ENCODE peak calls at places on chromosomes 16 and 17, in nine cellular contexts. One of them, this sample, is unnamed.
A peak's percentile ranks its signal among the peaks of the same experiment; 100 is the strongest.

GRCh38 chr17:81665205-81666091 is 957 bp downstream of the OXLD1 start:
- DNase-seq in left lung: no peak
- DNase-seq in HCT116: no peak
- DNase-seq in endodermal cell: peak; percentile 70
- DNase-seq in tibial nerve: no peak
- DNase-seq in fibroblast of lung: peak; percentile 23
- DNase-seq in OCI-LY7: peak; percentile 61
- DNase-seq in cardiac muscle cell: peak; percentile 30
- DNase-seq in aorta: no peak
- DNase-seq in this sample: peak; percentile 55

GRCh38 chr17:81294512-81295030 is 536 bp downstream of the SLC38A10 start:
- DNase-seq in endodermal cell: no peak
- DNase-seq in tibial nerve: no peak
- DNase-seq in OCI-LY7: peak; percentile 17
- DNase-seq in cardiac muscle cell: peak; percentile 24
- DNase-seq in left lung: peak; percentile 88
- DNase-seq in fibroblast of lung: no peak
- DNase-seq in aorta: no peak
- DNase-seq in HCT116: no peak
- DNase-seq in this sample: peak; percentile 13

GRCh38 chr16:88649924-88650748 is 717 bp downstream of the CYBA start:
- DNase-seq in aorta: peak; percentile 75
- DNase-seq in endodermal cell: peak; percentile 77
- DNase-seq in fibroblast of lung: no peak
- DNase-seq in tibial nerve: no peak
- DNase-seq in OCI-LY7: peak; percentile 54
- DNase-seq in HCT116: no peak
- DNase-seq in cardiac muscle cell: peak; percentile 40
- DNase-seq in left lung: peak; percentile 80
- DNase-seq in this sample: no peak

GRCh38 chr16:81937305-81938038 is 73.8 kb downstream of the SDR42E1 start:
- DNase-seq in tibial nerve: no peak
- DNase-seq in left lung: no peak
- DNase-seq in fibroblast of lung: no peak
- DNase-seq in cardiac muscle cell: peak; percentile 27
- DNase-seq in endodermal cell: no peak
- DNase-seq in HCT116: no peak
- DNase-seq in aorta: no peak
- DNase-seq in OCI-LY7: no peak
- DNase-seq in this sample: no peak

GRCh38 chr16:28210979-28211505 is 723 bp downstream of the XPO6 start:
- DNase-seq in OCI-LY7: peak; percentile 61
- DNase-seq in cardiac muscle cell: peak; percentile 72
- DNase-seq in left lung: peak; percentile 93
- DNase-seq in tibial nerve: peak; percentile 31
- DNase-seq in fibroblast of lung: peak; percentile 68
- DNase-seq in endodermal cell: peak; percentile 68
- DNase-seq in aorta: peak; percentile 92
- DNase-seq in HCT116: no peak
- DNase-seq in this sample: peak; percentile 69

GRCh38 chr16:67942200-67942509 is 1.8 kb downstream of the LCAT start:
- DNase-seq in HCT116: no peak
- DNase-seq in tibial nerve: no peak
- DNase-seq in aorta: peak; percentile 78
- DNase-seq in endodermal cell: peak; percentile 90
- DNase-seq in OCI-LY7: peak; percentile 62
- DNase-seq in left lung: no peak
- DNase-seq in cardiac muscle cell: peak; percentile 40
- DNase-seq in fibroblast of lung: no peak
- DNase-seq in this sample: no peak

GRCh38 chr16:78821335-78821734 is 721.9 kb downstream of the WWOX start:
- DNase-seq in cardiac muscle cell: no peak
- DNase-seq in HCT116: no peak
- DNase-seq in tibial nerve: no peak
- DNase-seq in aorta: no peak
- DNase-seq in endodermal cell: no peak
- DNase-seq in OCI-LY7: no peak
- DNase-seq in fibroblast of lung: no peak
- DNase-seq in left lung: no peak
- DNase-seq in this sample: no peak

GRCh38 chr17:41925991-41926590 is 4.3 kb upstream of the ODAD4 start:
- DNase-seq in left lung: no peak
- DNase-seq in aorta: no peak
- DNase-seq in endodermal cell: no peak
- DNase-seq in OCI-LY7: no peak
- DNase-seq in cardiac muscle cell: no peak
- DNase-seq in HCT116: no peak
- DNase-seq in tibial nerve: no peak
- DNase-seq in fibroblast of lung: peak; percentile 30
- DNase-seq in this sample: no peak

GRCh38 chr17:64781394-64781793 is 119.3 kb upstream of the SMURF2 start:
- DNase-seq in endodermal cell: peak; percentile 89
- DNase-seq in left lung: peak; percentile 97
- DNase-seq in cardiac muscle cell: peak; percentile 36
- DNase-seq in fibroblast of lung: no peak
- DNase-seq in aorta: peak; percentile 87
- DNase-seq in OCI-LY7: peak; percentile 62
- DNase-seq in tibial nerve: no peak
- DNase-seq in HCT116: no peak
- DNase-seq in this sample: peak; percentile 61

GRCh38 chr16:87096746-87097145 is 220.4 kb downstream of the C16orf95 start:
- DNase-seq in tibial nerve: no peak
- DNase-seq in aorta: no peak
- DNase-seq in HCT116: no peak
- DNase-seq in fibroblast of lung: no peak
- DNase-seq in endodermal cell: no peak
- DNase-seq in left lung: no peak
- DNase-seq in cardiac muscle cell: no peak
- DNase-seq in OCI-LY7: no peak
- DNase-seq in this sample: no peak

GRCh38 chr16:67396775-67397450 is 3.6 kb upstream of the TPPP3 start:
- DNase-seq in tibial nerve: no peak
- DNase-seq in left lung: no peak
- DNase-seq in fibroblast of lung: no peak
- DNase-seq in OCI-LY7: no peak
- DNase-seq in cardiac muscle cell: no peak
- DNase-seq in endodermal cell: no peak
- DNase-seq in aorta: no peak
- DNase-seq in HCT116: no peak
- DNase-seq in this sample: no peak

GRCh38 chr16:75341934-75342811 is 90.7 kb upstream of the BCAR1 start:
- DNase-seq in left lung: no peak
- DNase-seq in aorta: no peak
- DNase-seq in endodermal cell: no peak
- DNase-seq in cardiac muscle cell: peak; percentile 56
- DNase-seq in OCI-LY7: no peak
- DNase-seq in tibial nerve: no peak
- DNase-seq in fibroblast of lung: peak; percentile 30
- DNase-seq in HCT116: no peak
- DNase-seq in this sample: no peak

GRCh38 chr16:58114827-58115825 is 14.1 kb downstream of the CFAP20 start:
- DNase-seq in aorta: no peak
- DNase-seq in OCI-LY7: no peak
- DNase-seq in endodermal cell: no peak
- DNase-seq in tibial nerve: no peak
- DNase-seq in cardiac muscle cell: peak; percentile 40
- DNase-seq in left lung: no peak
- DNase-seq in fibroblast of lung: peak; percentile 49
- DNase-seq in HCT116: no peak
- DNase-seq in this sample: no peak

GRCh38 chr16:11100239-11100750 is 155.7 kb downstream of the SOCS1 start:
- DNase-seq in endodermal cell: peak; percentile 92
- DNase-seq in OCI-LY7: peak; percentile 34
- DNase-seq in HCT116: peak; percentile 23
- DNase-seq in left lung: no peak
- DNase-seq in tibial nerve: peak; percentile 67
- DNase-seq in fibroblast of lung: peak; percentile 99
- DNase-seq in cardiac muscle cell: peak; percentile 95
- DNase-seq in aorta: peak; percentile 87
- DNase-seq in this sample: no peak

GRCh38 chr16:10070591-10070990 is 111.6 kb downstream of the GRIN2A start:
- DNase-seq in endodermal cell: no peak
- DNase-seq in cardiac muscle cell: no peak
- DNase-seq in tibial nerve: no peak
- DNase-seq in fibroblast of lung: no peak
- DNase-seq in HCT116: no peak
- DNase-seq in left lung: no peak
- DNase-seq in aorta: no peak
- DNase-seq in OCI-LY7: no peak
- DNase-seq in this sample: no peak

GRCh38 chr17:80024206-80024972 is 11.3 kb downstream of the TBC1D16 start:
- DNase-seq in tibial nerve: no peak
- DNase-seq in aorta: no peak
- DNase-seq in fibroblast of lung: no peak
- DNase-seq in OCI-LY7: no peak
- DNase-seq in left lung: no peak
- DNase-seq in endodermal cell: no peak
- DNase-seq in cardiac muscle cell: no peak
- DNase-seq in HCT116: no peak
- DNase-seq in this sample: no peak

GRCh38 chr17:21134559-21134958 is 7.8 kb downstream of the DHRS7B start:
- DNase-seq in endodermal cell: no peak
- DNase-seq in aorta: no peak
- DNase-seq in OCI-LY7: peak; percentile 43
- DNase-seq in tibial nerve: no peak
- DNase-seq in fibroblast of lung: no peak
- DNase-seq in cardiac muscle cell: no peak
- DNase-seq in left lung: no peak
- DNase-seq in HCT116: no peak
- DNase-seq in this sample: no peak

GRCh38 chr16:79429276-79430128 is 171.0 kb downstream of the MAF start:
- DNase-seq in left lung: no peak
- DNase-seq in OCI-LY7: no peak
- DNase-seq in HCT116: no peak
- DNase-seq in tibial nerve: no peak
- DNase-seq in aorta: no peak
- DNase-seq in cardiac muscle cell: no peak
- DNase-seq in endodermal cell: no peak
- DNase-seq in fibroblast of lung: no peak
- DNase-seq in this sample: no peak

GRCh38 chr17:57609125-57609877 is 135.8 kb downstream of the CCDC182 start:
- DNase-seq in tibial nerve: no peak
- DNase-seq in cardiac muscle cell: no peak
- DNase-seq in endodermal cell: no peak
- DNase-seq in aorta: peak; percentile 44
- DNase-seq in HCT116: no peak
- DNase-seq in left lung: no peak
- DNase-seq in fibroblast of lung: no peak
- DNase-seq in OCI-LY7: no peak
- DNase-seq in this sample: no peak
- H3K4me3 ChIP-seq in tibial nerve: no peak overlapping the region
- H3K4me3 ChIP-seq in cardiac muscle cell: no peak overlapping the region
- H3K4me3 ChIP-seq in endodermal cell: no peak overlapping the region
- H3K4me3 ChIP-seq in aorta: no peak overlapping the region
- H3K4me3 ChIP-seq in HCT116: no peak overlapping the region
- H3K4me3 ChIP-seq in left lung: no peak overlapping the region
- H3K4me3 ChIP-seq in fibroblast of lung: no peak overlapping the region
- H3K4me3 ChIP-seq in OCI-LY7: no peak overlapping the region
- H3K4me3 ChIP-seq in this sample: no peak overlapping the region

GRCh38 chr17:38735161-38735997 is 5.2 kb downstream of the CISD3 start:
- DNase-seq in left lung: peak; percentile 88
- DNase-seq in tibial nerve: peak; percentile 56
- DNase-seq in OCI-LY7: peak; percentile 67
- DNase-seq in cardiac muscle cell: peak; percentile 56
- DNase-seq in endodermal cell: peak; percentile 94
- DNase-seq in fibroblast of lung: peak; percentile 38
- DNase-seq in HCT116: no peak
- DNase-seq in aorta: peak; percentile 92
- DNase-seq in this sample: peak; percentile 73
- H3K27ac ChIP-seq in left lung: no peak overlapping the region
- H3K27ac ChIP-seq in tibial nerve: peak overlapping the region; percentile 55
- H3K27ac ChIP-seq in OCI-LY7: no peak overlapping the region
- H3K27ac ChIP-seq in cardiac muscle cell: no peak overlapping the region
- H3K27ac ChIP-seq in endodermal cell: no peak overlapping the region
- H3K27ac ChIP-seq in fibroblast of lung: no peak overlapping the region
- H3K27ac ChIP-seq in HCT116: peak overlapping the region; percentile 43
- H3K27ac ChIP-seq in aorta: no peak overlapping the region
- H3K27ac ChIP-seq in this sample: no peak overlapping the region

GRCh38 chr17:75779987-75780889 is 4.4 kb upstream of the UNK start:
- DNase-seq in left lung: no peak
- DNase-seq in fibroblast of lung: no peak
- DNase-seq in OCI-LY7: no peak
- DNase-seq in tibial nerve: no peak
- DNase-seq in HCT116: no peak
- DNase-seq in endodermal cell: no peak
- DNase-seq in aorta: no peak
- DNase-seq in cardiac muscle cell: no peak
- DNase-seq in this sample: no peak
- H3K4me3 ChIP-seq in left lung: peak overlapping the region; percentile 93
- H3K4me3 ChIP-seq in fibroblast of lung: peak overlapping the region; percentile 25
- H3K4me3 ChIP-seq in OCI-LY7: peak overlapping the region; percentile 28
- H3K4me3 ChIP-seq in tibial nerve: no peak overlapping the region
- H3K4me3 ChIP-seq in HCT116: peak overlapping the region; percentile 84
- H3K4me3 ChIP-seq in endodermal cell: peak overlapping the region; percentile 65
- H3K4me3 ChIP-seq in aorta: no peak overlapping the region
- H3K4me3 ChIP-seq in cardiac muscle cell: no peak overlapping the region
- H3K4me3 ChIP-seq in this sample: no peak overlapping the region

GRCh38 chr16:29316673-29317237 is 89.8 kb downstream of the NPIPB11 start:
- DNase-seq in OCI-LY7: no peak
- DNase-seq in left lung: peak; percentile 59
- DNase-seq in cardiac muscle cell: no peak
- DNase-seq in aorta: peak; percentile 50
- DNase-seq in fibroblast of lung: peak; percentile 16
- DNase-seq in endodermal cell: no peak
- DNase-seq in HCT116: no peak
- DNase-seq in tibial nerve: no peak
- DNase-seq in this sample: no peak

GRCh38 chr16:29313559-29313887 is 93.0 kb downstream of the NPIPB11 start:
- DNase-seq in left lung: peak; percentile 51
- DNase-seq in cardiac muscle cell: no peak
- DNase-seq in OCI-LY7: no peak
- DNase-seq in tibial nerve: no peak
- DNase-seq in endodermal cell: no peak
- DNase-seq in fibroblast of lung: no peak
- DNase-seq in HCT116: no peak
- DNase-seq in aorta: no peak
- DNase-seq in this sample: no peak

GRCh38 chr16:29315916-29316517 is 90.5 kb downstream of the NPIPB11 start:
- DNase-seq in fibroblast of lung: no peak
- DNase-seq in aorta: peak; percentile 30
- DNase-seq in OCI-LY7: peak; percentile 22
- DNase-seq in endodermal cell: peak; percentile 75
- DNase-seq in cardiac muscle cell: no peak
- DNase-seq in HCT116: no peak
- DNase-seq in tibial nerve: no peak
- DNase-seq in left lung: peak; percentile 37
- DNase-seq in this sample: no peak

GRCh38 chr16:29314292-29314934 is 92.1 kb downstream of the NPIPB11 start:
- DNase-seq in cardiac muscle cell: no peak
- DNase-seq in OCI-LY7: no peak
- DNase-seq in fibroblast of lung: no peak
- DNase-seq in endodermal cell: no peak
- DNase-seq in left lung: peak; percentile 57
- DNase-seq in HCT116: no peak
- DNase-seq in aorta: peak; percentile 44
- DNase-seq in tibial nerve: no peak
- DNase-seq in this sample: no peak

DNA sequence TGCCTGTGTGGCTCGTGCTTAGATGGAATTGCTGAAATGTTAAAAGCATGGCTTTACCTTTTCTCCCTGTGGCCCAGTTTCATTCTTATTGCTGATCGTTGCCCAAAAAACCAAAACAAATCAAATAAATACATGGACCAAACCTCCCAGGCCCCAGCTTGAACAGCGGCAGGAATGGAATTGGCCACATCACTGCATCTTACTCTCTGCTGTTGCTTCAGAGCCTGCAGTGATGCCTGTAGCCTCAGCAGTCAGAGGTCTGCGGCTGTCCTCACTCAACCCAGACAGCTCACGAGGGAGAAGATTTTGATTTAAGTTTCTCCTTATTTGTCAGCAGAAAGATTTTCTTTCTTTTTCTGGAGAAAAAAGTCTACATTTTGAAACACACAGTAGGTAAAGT is 91.5 kb downstream of the NPIPB11 start:
- DNase-seq in HCT116: no peak
- DNase-seq in OCI-LY7: no peak
- DNase-seq in cardiac muscle cell: no peak
- DNase-seq in aorta: no peak
- DNase-seq in fibroblast of lung: peak; percentile 25
- DNase-seq in endodermal cell: no peak
- DNase-seq in tibial nerve: no peak
- DNase-seq in left lung: no peak
- DNase-seq in this sample: no peak
- H3K27ac ChIP-seq in HCT116: no peak overlapping the region
- H3K27ac ChIP-seq in OCI-LY7: no peak overlapping the region
- H3K27ac ChIP-seq in cardiac muscle cell: no peak overlapping the region
- H3K27ac ChIP-seq in aorta: no peak overlapping the region
- H3K27ac ChIP-seq in fibroblast of lung: no peak overlapping the region
- H3K27ac ChIP-seq in endodermal cell: no peak overlapping the region
- H3K27ac ChIP-seq in tibial nerve: no peak overlapping the region
- H3K27ac ChIP-seq in left lung: no peak overlapping the region
- H3K27ac ChIP-seq in this sample: no peak overlapping the region